ENCODE peak calls at places on chromosomes 4 and X, in seven cellular contexts. P is GM20000, K is AG08395, Q is T-helper 9 cell, T is astrocyte of the hippocampus, U is COLO829, F is foreskin fibroblast. D is an unnamed sample.

GRCh38 chr4:54318904-54319303 is 89.8 kb downstream of the PDGFRA start:
- DNase-seq in K (peak), T (peak), P (peak), F (peak), Q (no peak), U (peak), D (no peak)

GRCh38 chrX:130826249-130826648 is 76.8 kb downstream of the ENOX2 start:
- DNase-seq in Q (no peak), T (no peak), P (no peak), U (no peak), K (no peak), F (no peak), D (no peak)

GRCh38 chr4:86653237-86653865 is 59.2 kb downstream of the PTPN13 start:
- DNase-seq in K (no peak), U (peak), T (no peak), P (no peak), F (no peak), Q (no peak), D (no peak)

GRCh38 chr4:1278336-1278670 is 11.4 kb upstream of the MAEA start:
- DNase-seq in Q (no peak), K (peak), T (peak), U (no peak), F (no peak), P (no peak), D (no peak)

GRCh38 chr4:78166582-78166981 is 109.5 kb downstream of the FRAS1 start:
- DNase-seq in Q (no peak), F (no peak), U (no peak), T (peak), P (no peak), K (peak), D (no peak)

GRCh38 chrX:72083291-72083690 is 48.4 kb downstream of the RTL5 start:
- DNase-seq in Q (no peak), P (no peak), K (no peak), U (no peak), F (no peak), T (no peak), D (no peak)

GRCh38 chr4:53576676-53577372 is 14.5 kb downstream of the LNX1 start:
- DNase-seq in F (peak), Q (no peak), T (no peak), P (no peak), K (no peak), U (no peak), D (no peak)

GRCh38 chr4:166323250-166323649 is 450.2 kb downstream of the TLL1 start:
- DNase-seq in F (no peak), U (no peak), P (no peak), T (no peak), Q (no peak), K (no peak), D (no peak)

GRCh38 chrX:41335590-41336331 is 1.8 kb downstream of the DDX3X start:
- DNase-seq in P (no peak), Q (no peak), K (peak), T (peak), U (no peak), F (no peak), D (no peak)

GRCh38 chrX:138897621-138898492 is 186.3 kb upstream of the FGF13 start:
- DNase-seq in Q (no peak), F (no peak), T (peak), U (no peak), K (no peak), P (no peak), D (no peak)

GRCh38 chr4:89056953-89057398 is at the start of gene FAM13A:
- DNase-seq in P (no peak), Q (no peak), K (peak), T (peak), U (peak), F (peak), D (no peak)

GRCh38 chrX:623268-623598 is 7.4 kb upstream of the SHOX start:
- DNase-seq in T (no peak), Q (no peak), F (no peak), U (no peak), K (no peak), P (no peak), D (no peak)

GRCh38 chr4:55784747-55785146 is 34.8 kb upstream of the EXOC1L start:
- DNase-seq in Q (no peak), F (no peak), T (no peak), P (no peak), K (no peak), U (no peak), D (no peak)

GRCh38 chr4:24736066-24736465 is 59.3 kb upstream of the SOD3 start:
- DNase-seq in Q (no peak), F (peak), K (no peak), T (no peak), P (no peak), U (no peak), D (no peak)

GRCh38 chr4:187663076-187663475 is 332.5 kb upstream of the ZFP42 start:
- DNase-seq in K (no peak), Q (no peak), P (no peak), F (no peak), T (no peak), U (peak), D (no peak)

GRCh38 chr4:89837385-89837995 is 529 bp upstream of the SNCA start:
- DNase-seq in P (peak), U (peak), F (peak), T (peak), Q (no peak), K (no peak), D (peak)

GRCh38 chr4:163063891-163064290 is 102.8 kb downstream of the NAF1 start:
- DNase-seq in U (no peak), T (peak), K (peak), Q (no peak), P (no peak), F (no peak), D (no peak)